ENCODE peak calls at places on chromosomes 5 and 9, in four cellular contexts. I, E, Z and Q are unnamed samples.

GRCh38 chr9:124593080-124594058 is 86.2 kb upstream of the NR5A1 start:
- DNase-seq in E (no peak), I (no peak), Z (no peak), Q (no peak)

GRCh38 chr5:155049569-155050383 is 36.2 kb downstream of the KIF4B start:
- DNase-seq in E (no peak), Z (no peak), I (peak; percentile 31), Q (no peak)

GRCh38 chr9:115614326-115614725 is 496.4 kb upstream of the TNC start:
- DNase-seq in E (no peak), Z (no peak), I (no peak), Q (no peak)

GRCh38 chr9:5971740-5972139 is 43.7 kb downstream of the RANBP6 start:
- DNase-seq in Z (no peak), E (no peak), I (no peak), Q (no peak)

GRCh38 chr5:158679221-158679641 is 420.5 kb downstream of the EBF1 start:
- DNase-seq in I (no peak), Z (no peak), E (no peak), Q (no peak)

GRCh38 chr5:152456815-152457443 is 51.9 kb upstream of the NMUR2 start:
- DNase-seq in E (no peak), Z (no peak), I (no peak), Q (no peak)

GRCh38 chr5:10216107-10216506 is 33.6 kb downstream of the ATPSCKMT start:
- DNase-seq in Z (no peak), E (no peak), I (no peak), Q (no peak)

GRCh38 chr9:69193685-69194032 is 19.6 kb downstream of the TJP2 start:
- DNase-seq in E (no peak), I (peak; percentile 30), Z (no peak), Q (no peak)

GRCh38 chr9:129284607-129285291 is 106.7 kb upstream of the IER5L start:
- DNase-seq in E (no peak), I (no peak), Z (peak; percentile 26), Q (peak; percentile 39)

GRCh38 chr5:56585973-56586740 is 229.2 kb upstream of the MAP3K1 start:
- DNase-seq in Z (no peak), I (no peak), E (no peak), Q (no peak)

GRCh38 chr5:145587308-145588071 is 247.7 kb downstream of the PRELID2 start:
- DNase-seq in E (no peak), Z (no peak), I (peak; percentile 72), Q (no peak)

GRCh38 chr5:78327761-78328510 is 32.5 kb upstream of the SCAMP1 start:
- DNase-seq in E (no peak), Z (no peak), I (no peak), Q (no peak)

GRCh38 chr5:135141303-135142268 is 107.6 kb upstream of the PITX1 start:
- DNase-seq in Z (no peak), I (peak; percentile 80), E (no peak), Q (no peak)

GRCh38 chr5:148760945-148761638 is 65.3 kb upstream of the ADRB2 start:
- DNase-seq in Z (no peak), E (no peak), I (no peak), Q (no peak)

GRCh38 chr9:28082671-28083070 is 509.4 kb upstream of the C9orf72 start:
- DNase-seq in I (no peak), E (no peak), Z (no peak), Q (no peak)

GRCh38 chr9:69996947-69997346 is 46.7 kb upstream of the MAMDC2 start:
- DNase-seq in Z (no peak), I (no peak), E (no peak), Q (no peak)

GRCh38 chr9:34382054-34382453 is 5.4 kb upstream of the MYORG start:
- DNase-seq in E (no peak), Z (no peak), I (no peak), Q (no peak)

GRCh38 chr9:99371376-99371775 is 149.3 kb downstream of the SEC61B start:
- DNase-seq in I (no peak), Z (no peak), E (no peak), Q (no peak)

GRCh38 chr5:163033656-163034055 is 403.7 kb upstream of the CCNG1 start:
- DNase-seq in E (no peak), I (no peak), Z (no peak), Q (no peak)

GRCh38 chr5:74149395-74149794 is 491.1 kb downstream of the ENC1 start:
- DNase-seq in Z (no peak), E (peak; percentile 17), I (peak; percentile 47), Q (no peak)

GRCh38 chr5:137393196-137393993 is 105.7 kb downstream of the SPOCK1 start:
- DNase-seq in Z (no peak), E (no peak), I (no peak), Q (no peak)

GRCh38 chr5:81826128-81826527 is 75.2 kb upstream of the SSBP2 start:
- DNase-seq in I (no peak), E (no peak), Z (no peak), Q (no peak)

GRCh38 chr5:39526914-39527477 is 102.2 kb upstream of the DAB2 start:
- DNase-seq in E (no peak), Z (peak; percentile 40), I (no peak), Q (no peak)

GRCh38 chr5:79297661-79298060 is 61.7 kb downstream of the JMY start:
- DNase-seq in I (no peak), Z (no peak), E (no peak), Q (no peak)

GRCh38 chr5:157828031-157828948 is 30.7 kb downstream of the CLINT1 start:
- DNase-seq in E (no peak), Z (no peak), I (no peak), Q (no peak)

GRCh38 chr9:107243757-107244156 is 39.3 kb upstream of the RAD23B start:
- DNase-seq in Z (no peak), I (peak; percentile 61), E (peak; percentile 65), Q (no peak)

GRCh38 chr5:27748847-27749246 is 710.5 kb upstream of the CDH9 start:
- DNase-seq in E (no peak), I (no peak), Z (no peak), Q (no peak)

GRCh38 chr5:173984218-173984617 is 4.8 kb upstream of the C5orf47 start:
- DNase-seq in I (peak; percentile 49), Z (no peak), E (no peak), Q (no peak)
- TF ChIP-seq CTCF in I (peak; percentile 43), Z (no peak), E (no peak), Q (no peak)

GRCh38 chr9:127776195-127776918 is 2.1 kb downstream of the SH2D3C start:
- DNase-seq in E (peak; percentile 78), I (no peak), Z (peak; percentile 71), Q (no peak)
- H3K4me3 ChIP-seq in E (no peak overlapping the region), I (no peak overlapping the region), Z (peak overlapping the region; percentile 49), Q (peak overlapping the region; percentile 31)

GRCh38 chr5:153903321-153903720 is 135.4 kb downstream of the FAM114A2 start:
- DNase-seq in Z (no peak), E (no peak), I (no peak), Q (no peak)

GRCh38 chr5:153901449-153901848 is 137.3 kb downstream of the FAM114A2 start:
- DNase-seq in I (no peak), E (no peak), Z (no peak), Q (no peak)

GRCh38 chr5:153896701-153897100 is 142.0 kb downstream of the FAM114A2 start:
- DNase-seq in E (no peak), I (no peak), Z (no peak), Q (no peak)

GRCh38 chr5:153902026-153902425 is 136.7 kb downstream of the FAM114A2 start:
- DNase-seq in E (no peak), Z (no peak), I (no peak), Q (no peak)

DNA sequence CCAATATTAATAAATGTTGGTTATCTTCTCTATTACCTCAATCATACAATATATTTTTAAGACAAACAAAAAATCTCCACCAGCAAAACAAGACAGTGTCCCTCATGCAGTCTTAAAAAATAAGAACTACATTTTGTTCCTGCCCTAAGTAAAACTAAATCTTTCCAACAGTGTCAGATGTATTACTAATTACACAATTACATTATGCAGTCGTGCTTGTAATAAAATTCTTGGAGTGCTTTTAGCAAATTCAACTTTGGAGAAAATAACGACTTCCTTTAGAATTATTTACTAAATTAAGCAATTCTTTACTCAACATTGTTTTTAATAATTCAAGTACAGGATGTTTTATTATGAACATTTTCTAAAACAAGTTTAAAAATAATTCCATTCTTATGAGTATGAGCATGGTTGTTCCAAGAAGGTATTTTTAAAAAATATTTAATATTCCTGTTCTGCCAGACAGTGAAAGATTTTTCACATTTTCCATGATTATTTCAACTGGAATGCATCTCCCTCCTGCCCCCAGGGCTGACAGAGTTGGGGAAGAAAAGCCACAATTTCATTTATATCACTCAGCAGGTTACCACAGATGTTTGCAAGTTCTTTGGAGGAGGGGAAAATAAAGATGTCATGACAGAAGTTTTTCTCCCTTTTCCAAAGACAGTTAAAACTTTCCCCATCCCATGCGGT is 137.9 kb downstream of the FAM114A2 start:
- DNase-seq in E (no peak), I (no peak), Z (no peak), Q (peak; percentile 71)
- H3K27ac ChIP-seq in E (no peak overlapping the region), I (no peak overlapping the region), Z (no peak overlapping the region), Q (peak overlapping the region; percentile 74)

GRCh38 chr5:52786391-52786790 is 1.3 kb upstream of the ITGA1 start:
- DNase-seq in I (no peak), Z (no peak), E (no peak), Q (no peak)

GRCh38 chr5:52786937-52787599 is 648 bp upstream of the ITGA1 start:
- DNase-seq in I (peak; percentile 37), Z (peak; percentile 43), E (peak; percentile 64), Q (peak; percentile 68)

GRCh38 chr5:52788505-52788821 is 747 bp downstream of the ITGA1 start:
- DNase-seq in E (no peak), Z (no peak), I (no peak), Q (no peak)

GRCh38 chr5:52789378-52789777 is 1.7 kb downstream of the ITGA1 start:
- DNase-seq in I (no peak), Z (no peak), E (no peak), Q (no peak)

GRCh38 chr5:52787600-52788504 is at the start of the genes ITGA1 and PELO:
- DNase-seq in I (peak; percentile 72), Z (peak; percentile 76), E (peak; percentile 78), Q (peak; percentile 93)
- TF ChIP-seq CTCF in I (peak; percentile 32), Z (no peak), E (peak; percentile 28), Q (peak; percentile 70)